ENCODE peak calls at places on chromosome 5, in six cellular contexts. O is GM12891, S is K562, E is HepG2, B is H1, C is GM12878. L is an unnamed sample.

GRCh38 chr5:143494162-143494561 is 90.7 kb upstream of the NR3C1 start:
- DNase-seq in E (no peak), C (no peak), S (no peak), O (no peak), B (no peak), L (no peak)

GRCh38 chr5:129609710-129610109 is 138.2 kb upstream of the MINAR2 start:
- DNase-seq in O (no peak), B (no peak), E (no peak), S (no peak), C (no peak), L (no peak)

GRCh38 chr5:4879075-4879474 is 261.1 kb upstream of the ADAMTS16 start:
- DNase-seq in S (no peak), B (no peak), E (no peak), C (no peak), O (no peak), L (no peak)

GRCh38 chr5:36128795-36129194 is 22.9 kb downstream of the LMBRD2 start:
- DNase-seq in S (no peak), E (no peak), O (no peak), B (no peak), C (no peak), L (no peak)

GRCh38 chr5:93831449-93831848 is 90.0 kb upstream of the POU5F2 start:
- DNase-seq in B (no peak), C (no peak), O (no peak), E (no peak), S (no peak), L (no peak)

GRCh38 chr5:72156921-72157320 is 49.6 kb downstream of the MAP1B start:
- DNase-seq in O (no peak), S (no peak), C (no peak), E (no peak), B (no peak), L (no peak)

GRCh38 chr5:151598984-151599383 is 7.9 kb upstream of the FAT2 start:
- DNase-seq in E (no peak), C (no peak), S (no peak), O (no peak), B (no peak), L (no peak)

GRCh38 chr5:177035982-177036381 is 13.5 kb downstream of the ZNF346 start:
- DNase-seq in B (peak; percentile 47), O (no peak), E (no peak), C (no peak), S (no peak), L (no peak)

GRCh38 chr5:180353226-180353962 is at the start of gene GFPT2:
- DNase-seq in C (no peak), B (peak; percentile 91), S (peak; percentile 99), O (peak; percentile 89), E (peak; percentile 28), L (peak; percentile 77)

GRCh38 chr5:134371834-134372340 is 518 bp downstream of the UBE2B start:
- DNase-seq in E (peak; percentile 56), S (peak; percentile 60), B (peak; percentile 84), O (peak; percentile 21), C (no peak), L (peak; percentile 13)

GRCh38 chr5:129852747-129853352 is 51.4 kb upstream of the CHSY3 start:
- DNase-seq in S (peak; percentile 59), B (peak; percentile 94), O (peak; percentile 16), C (peak; percentile 8), E (peak; percentile 56), L (no peak)

GRCh38 chr5:147995846-147996245 is 67.9 kb upstream of the SPINK5 start:
- DNase-seq in E (no peak), S (no peak), C (no peak), O (no peak), B (no peak), L (no peak)

GRCh38 chr5:126884269-126884819 is 107.4 kb downstream of the LMNB1 start:
- DNase-seq in C (no peak), B (no peak), O (no peak), S (peak; percentile 90), E (no peak), L (no peak)

GRCh38 chr5:88172847-88173758 is 95.5 kb downstream of the TMEM161B start:
- DNase-seq in B (no peak), C (no peak), E (peak; percentile 63), S (no peak), O (no peak), L (no peak)

GRCh38 chr5:17440766-17441165 is 57.3 kb upstream of the TAF11L2 start:
- DNase-seq in C (no peak), O (no peak), B (no peak), E (no peak), S (no peak), L (no peak)

GRCh38 chr5:57231607-57232006 is 57.7 kb downstream of the GPBP1 start:
- DNase-seq in B (no peak), O (no peak), S (no peak), E (no peak), C (no peak), L (no peak)

GRCh38 chr5:170097934-170098333 is 7.8 kb upstream of the FOXI1 start:
- DNase-seq in B (no peak), S (no peak), E (no peak), C (no peak), O (no peak), L (no peak)

GRCh38 chr5:174316326-174316725 is 270.8 kb downstream of the NSG2 start:
- DNase-seq in S (no peak), E (no peak), B (no peak), C (no peak), O (no peak), L (no peak)

GRCh38 chr5:124605516-124605915 is 140.9 kb downstream of the ZNF608 start:
- DNase-seq in E (peak; percentile 90), C (no peak), S (no peak), O (no peak), B (no peak), L (no peak)
- TF ChIP-seq POLR2AphosphoS5 in E (no peak), C (no peak), S (no peak), O (no peak), B (no peak), L (no peak)

GRCh38 chr5:55110156-55110680 is 7.8 kb downstream of the GZMA start:
- DNase-seq in B (no peak), S (no peak), E (no peak), O (no peak), C (no peak), L (no peak)
- TF ChIP-seq TAF1 in B (no peak), S (no peak), E (no peak), O (no peak), C (no peak), L (no peak)

DNA sequence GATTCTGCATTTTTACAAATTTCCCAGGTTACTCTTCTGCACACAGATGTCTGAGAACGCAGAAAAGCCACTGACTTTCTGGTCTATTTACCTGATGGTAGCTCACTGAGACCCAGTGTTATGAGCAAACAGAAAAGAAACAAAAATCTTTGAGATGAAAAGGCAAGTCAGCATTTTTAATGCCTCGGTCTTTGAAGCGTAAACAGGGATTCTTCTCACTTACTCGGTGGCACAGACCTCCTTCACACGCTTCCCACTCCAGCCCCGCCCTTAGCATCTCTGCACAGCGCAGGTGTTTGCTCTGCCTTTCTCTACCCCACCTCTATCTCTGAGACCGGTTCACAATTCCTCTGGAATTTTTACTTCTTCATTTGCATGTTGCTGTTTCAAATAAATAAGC is 195.0 kb upstream of the IRX1 start:
- DNase-seq in B (no peak), E (no peak), O (no peak), S (no peak), C (no peak), L (no peak)
- TF ChIP-seq POLR2A in B (no peak), E (no peak), O (no peak), S (no peak), C (no peak), L (no peak)

DNA sequence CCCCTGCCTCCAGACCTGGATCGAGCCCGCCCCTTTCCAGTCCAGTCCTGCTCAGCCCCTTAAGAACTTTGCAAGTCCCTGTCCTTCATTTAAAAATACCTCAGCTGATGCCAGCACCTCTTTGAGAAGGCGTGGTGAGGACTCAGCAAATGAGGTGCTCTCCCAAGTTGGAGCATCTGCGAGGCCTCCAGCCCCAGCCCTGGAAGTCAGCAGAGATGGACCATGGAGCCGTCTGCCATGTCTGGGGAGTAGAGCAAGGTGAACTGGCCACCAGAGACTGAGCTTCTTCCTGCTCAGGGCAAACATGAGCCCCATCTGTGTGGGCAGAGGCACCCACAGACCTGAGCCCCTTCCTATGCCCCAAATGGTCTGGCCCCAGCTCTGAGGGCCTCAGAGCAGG is 71.5 kb downstream of the UBE2QL1 start:
- DNase-seq in S (no peak), E (no peak), O (no peak), B (no peak), C (no peak), L (no peak)
- TF ChIP-seq POLR2AphosphoS5 in S (no peak), E (no peak), O (no peak), B (no peak), C (no peak), L (no peak)

GRCh38 chr5:128258387-128258786 is 174.8 kb downstream of the SLC12A2 start:
- DNase-seq in E (no peak), B (no peak), C (no peak), S (no peak), O (no peak), L (no peak)
- TF ChIP-seq TAF1 in E (no peak), B (no peak), C (no peak), S (no peak), O (no peak), L (no peak)

GRCh38 chr5:98794414-98795080 is 21.1 kb downstream of the RGMB start:
- DNase-seq in B (no peak), C (no peak), S (no peak), E (no peak), O (no peak), L (no peak)
- TF ChIP-seq POLR2A in B (no peak), C (no peak), S (no peak), E (no peak), O (no peak), L (no peak)

GRCh38 chr5:125592856-125593255 is 830.4 kb upstream of the GRAMD2B start:
- DNase-seq in C (no peak), O (no peak), S (no peak), B (no peak), E (no peak), L (no peak)

GRCh38 chr5:125597338-125597737 is 825.9 kb upstream of the GRAMD2B start:
- DNase-seq in B (no peak), S (no peak), E (no peak), C (no peak), O (no peak), L (no peak)

GRCh38 chr5:125595845-125596244 is 827.4 kb upstream of the GRAMD2B start:
- DNase-seq in C (no peak), S (no peak), O (no peak), B (no peak), E (no peak), L (no peak)

GRCh38 chr5:125595095-125595494 is 828.1 kb upstream of the GRAMD2B start:
- DNase-seq in B (no peak), E (no peak), C (no peak), S (no peak), O (no peak), L (no peak)
- TF ChIP-seq POLR2AphosphoS5 in B (no peak), E (no peak), C (no peak), S (no peak), O (no peak), L (no peak)

GRCh38 chr5:78467744-78468357 is 107.4 kb downstream of the SCAMP1 start:
- DNase-seq in E (peak; percentile 31), O (no peak), B (no peak), S (peak; percentile 44), C (peak; percentile 3), L (no peak)
- TF ChIP-seq TAF1 in E (no peak), O (no peak), B (no peak), S (no peak), C (no peak), L (no peak)